ENCODE peak calls at places on chromosomes 5 and 9, in six cellular contexts. R, S, T, E, N and Y are unnamed samples.

GRCh38 chr5:146345578-146346366 is 7.1 kb downstream of the POU4F3 start:
- DNase-seq in E (no peak), S (peak), T (no peak), R (no peak), N (no peak), Y (no peak)

GRCh38 chr5:141677415-141677814 is 4.6 kb downstream of the ARAP3 start:
- DNase-seq in R (no peak), N (no peak), E (no peak), T (peak), S (no peak), Y (no peak)

GRCh38 chr5:94467560-94468504 is 150.6 kb downstream of the KIAA0825 start:
- DNase-seq in T (no peak), R (no peak), S (no peak), N (no peak), E (no peak), Y (no peak)

GRCh38 chr5:119341452-119342349 is 14.1 kb upstream of the TNFAIP8 start:
- DNase-seq in T (peak), R (no peak), N (no peak), S (no peak), E (no peak), Y (no peak)

GRCh38 chr5:6633469-6634326 is 458 bp downstream of the SRD5A1 start:
- DNase-seq in N (no peak), S (no peak), E (peak), T (peak), R (peak), Y (peak)

GRCh38 chr5:37838933-37839341 is 904 bp downstream of the GDNF start:
- DNase-seq in R (peak), T (no peak), E (no peak), N (no peak), S (no peak), Y (no peak)

GRCh38 chr5:161541-162110 is 29.7 kb upstream of the LRRC14B start:
- DNase-seq in R (no peak), N (no peak), T (no peak), E (no peak), S (no peak), Y (no peak)

GRCh38 chr5:95673076-95673475 is 9.7 kb downstream of the SPATA9 start:
- DNase-seq in E (no peak), T (peak), N (no peak), S (no peak), R (no peak), Y (no peak)

GRCh38 chr5:178662541-178662860 is 35.7 kb upstream of the CLK4 start:
- DNase-seq in N (no peak), S (no peak), R (no peak), E (no peak), T (no peak), Y (no peak)

GRCh38 chr5:86482008-86482407 is 135.7 kb upstream of the COX7C start:
- DNase-seq in S (no peak), N (no peak), R (no peak), T (no peak), E (no peak), Y (no peak)

GRCh38 chr9:136619742-136620440 is 42.8 kb upstream of the EGFL7 start:
- DNase-seq in N (no peak), S (peak), R (no peak), T (peak), E (peak), Y (no peak)

GRCh38 chr5:173657745-173658422 is 41.4 kb upstream of the BOD1 start:
- DNase-seq in T (no peak), S (no peak), N (no peak), R (no peak), E (no peak), Y (no peak)

GRCh38 chr9:112970939-112971338 is 41.1 kb downstream of the ZNF883 start:
- DNase-seq in E (no peak), S (no peak), N (no peak), T (peak), R (no peak), Y (no peak)

GRCh38 chr5:10031817-10032216 is 217.9 kb downstream of the ATPSCKMT start:
- DNase-seq in E (no peak), N (no peak), S (no peak), R (no peak), T (no peak), Y (no peak)

GRCh38 chr5:57937025-57937424 is 454.4 kb upstream of the ACTBL2 start:
- DNase-seq in E (no peak), T (no peak), S (no peak), R (no peak), N (peak), Y (no peak)

GRCh38 chr5:16736158-16736994 is 119.6 kb upstream of the RETREG1 start:
- DNase-seq in T (no peak), R (no peak), N (peak), E (no peak), S (no peak), Y (no peak)

GRCh38 chr5:154285661-154286408 is 95.3 kb downstream of the GALNT10 start:
- DNase-seq in N (no peak), S (no peak), T (no peak), R (no peak), E (no peak), Y (no peak)

GRCh38 chr9:122954253-122954691 is 13.5 kb downstream of the RABGAP1 start:
- DNase-seq in N (no peak), T (no peak), S (no peak), E (no peak), R (no peak), Y (no peak)

GRCh38 chr9:21611896-21612295 is 129.8 kb upstream of the IFNE start:
- DNase-seq in E (no peak), R (no peak), S (no peak), T (no peak), N (no peak), Y (no peak)

GRCh38 chr5:68066277-68066955 is 149.1 kb upstream of the PIK3R1 start:
- DNase-seq in E (no peak), T (no peak), R (no peak), S (no peak), N (no peak), Y (no peak)

GRCh38 chr9:21919377-21920362 is 74.5 kb downstream of the CDKN2A start:
- DNase-seq in R (peak), E (no peak), T (no peak), S (no peak), N (peak), Y (no peak)

GRCh38 chr5:17096975-17097695 is 120.3 kb upstream of the BASP1 start:
- DNase-seq in N (no peak), T (no peak), S (no peak), E (no peak), R (no peak), Y (no peak)

DNA sequence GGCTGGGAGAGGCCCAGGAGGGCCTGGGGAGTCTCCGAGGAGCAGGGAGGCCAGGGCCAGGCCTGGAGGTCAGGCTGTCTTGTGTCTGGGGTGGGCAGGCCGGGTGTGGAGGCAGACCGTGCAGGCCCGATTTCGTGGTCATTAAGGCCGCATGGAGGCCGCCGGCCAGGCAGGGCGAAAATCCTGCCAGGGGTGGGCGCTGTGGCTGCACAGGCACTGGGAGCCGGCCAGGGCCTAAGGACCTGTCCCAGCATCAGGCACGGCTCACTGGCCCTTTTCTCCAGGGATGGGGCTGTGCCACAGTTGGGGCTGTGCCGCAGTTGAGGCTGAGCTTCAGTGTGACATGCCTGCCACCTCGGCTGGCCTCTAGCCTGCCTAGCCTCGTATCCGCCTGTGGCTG is 35.9 kb downstream of the ASS1 start:
- DNase-seq in E (no peak), S (peak), R (no peak), T (no peak), N (no peak), Y (no peak)
- TF ChIP-seq CTCF in E (no peak), S (no peak), R (no peak), T (no peak), N (peak), Y (peak)

DNA sequence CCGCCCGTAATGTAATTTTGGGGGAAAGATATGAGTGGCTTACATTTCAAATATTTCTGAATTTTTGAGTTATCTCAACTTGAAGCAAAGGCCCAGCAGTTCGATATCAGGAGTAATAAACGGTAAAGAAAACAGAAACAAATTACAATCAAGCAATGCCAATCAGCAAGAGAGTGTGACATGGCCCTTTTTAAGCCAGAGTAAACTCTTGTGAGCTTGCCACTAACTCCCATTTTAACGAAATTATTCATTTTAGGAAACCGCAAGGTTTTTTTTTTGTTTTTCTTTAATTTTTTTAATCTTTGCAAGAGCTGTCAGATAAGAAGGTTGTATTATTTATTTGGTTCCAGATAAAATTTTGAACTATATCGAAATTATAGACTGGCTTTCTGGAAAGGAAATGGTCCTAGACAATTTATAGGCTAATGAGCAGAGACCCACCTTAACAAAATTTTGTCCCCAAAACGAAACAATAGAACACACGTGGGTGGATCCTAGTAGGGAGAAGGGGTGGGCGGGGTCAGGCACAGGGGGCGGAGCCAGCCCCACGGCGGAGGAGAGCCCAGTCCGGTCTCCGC is 17.4 kb upstream of the CDK7 start:
- DNase-seq in N (no peak), T (peak), R (peak), S (peak), E (no peak), Y (no peak)
- TF ChIP-seq CTCF in N (no peak), T (no peak), R (no peak), S (no peak), E (no peak), Y (no peak)

GRCh38 chr5:35230043-35230611 is at the start of gene PRLR:
- DNase-seq in T (peak), E (peak), S (peak), R (peak), N (no peak), Y (no peak)

GRCh38 chr5:35232124-35232523 is 1.8 kb upstream of the PRLR start:
- DNase-seq in S (no peak), E (no peak), R (no peak), N (no peak), T (no peak), Y (no peak)

GRCh38 chr5:35229076-35230042 is 928 bp downstream of the PRLR start:
- DNase-seq in R (peak), T (peak), S (peak), N (no peak), E (no peak), Y (no peak)

GRCh38 chr5:35223777-35224395 is 6.4 kb downstream of the PRLR start:
- DNase-seq in T (no peak), N (no peak), S (no peak), E (no peak), R (no peak), Y (no peak)

GRCh38 chr5:35228304-35228703 is 2.0 kb downstream of the PRLR start:
- DNase-seq in S (no peak), N (no peak), R (no peak), E (no peak), T (no peak), Y (no peak)
- TF ChIP-seq CTCF in S (no peak), N (no peak), R (no peak), E (no peak), T (no peak), Y (no peak)

GRCh38 chr9:111195779-111196178 is 134.2 kb downstream of the OR2K2 start:
- DNase-seq in N (no peak), E (no peak), S (no peak), T (no peak), R (no peak), Y (no peak)

GRCh38 chr9:111198936-111199335 is 131.1 kb downstream of the OR2K2 start:
- DNase-seq in N (no peak), T (no peak), R (no peak), S (no peak), E (no peak), Y (no peak)

DNA sequence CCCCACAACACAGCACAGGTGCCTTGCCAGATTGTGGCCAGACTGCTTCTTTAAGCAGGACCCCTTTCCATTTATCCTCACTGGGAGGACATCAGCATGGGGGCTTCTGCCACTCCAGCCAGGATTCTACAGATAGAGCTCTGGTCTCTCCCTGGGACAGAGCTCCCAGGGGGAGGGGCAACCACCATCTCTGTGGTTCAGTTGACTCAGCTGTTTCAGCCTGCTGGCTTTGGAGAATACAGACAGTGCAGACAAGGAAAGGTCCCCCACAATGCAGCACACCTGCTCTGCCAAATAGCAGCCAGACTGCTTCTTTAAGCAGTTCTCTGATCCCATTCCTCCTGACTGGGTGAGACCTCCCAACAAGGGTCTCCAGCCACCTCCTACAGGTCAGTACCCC is 132.8 kb downstream of the OR2K2 start:
- DNase-seq in S (no peak), T (no peak), N (no peak), R (no peak), E (no peak), Y (no peak)
- TF ChIP-seq CTCF in S (no peak), T (no peak), N (no peak), R (no peak), E (no peak), Y (no peak)